ENCODE peak calls at places on chromosome 5, in four cellular contexts. F, I, U and Z are unnamed samples.
A peak's percentile ranks its signal among the peaks of the same experiment; 100 is the strongest.

GRCh38 chr5:139663207-139663606 is 15.1 kb downstream of the CXXC5 start:
- DNase-seq in F (no peak), I (no peak), U (no peak), Z (no peak)

GRCh38 chr5:3304346-3304745 is 291.3 kb upstream of the IRX1 start:
- DNase-seq in F (no peak), I (no peak), U (no peak), Z (no peak)

GRCh38 chr5:50343715-50344114 is 97.4 kb downstream of the EMB start:
- DNase-seq in F (no peak), I (no peak), U (no peak), Z (no peak)

GRCh38 chr5:149053027-149053705 is 9.7 kb downstream of the SH3TC2 start:
- DNase-seq in F (no peak), I (no peak), U (no peak), Z (no peak)

GRCh38 chr5:141701341-141702119 is 19.5 kb upstream of the ARAP3 start:
- DNase-seq in F (no peak), I (no peak), U (peak; percentile 17), Z (no peak)

GRCh38 chr5:164335837-164336236 is 830.4 kb downstream of the MAT2B start:
- DNase-seq in F (no peak), I (peak; percentile 53), U (no peak), Z (no peak)

GRCh38 chr5:132259061-132259851 is 1.8 kb downstream of the PDLIM4 start:
- DNase-seq in F (no peak), I (peak; percentile 69), U (no peak), Z (no peak)

GRCh38 chr5:84213212-84213611 is 171.5 kb downstream of the EDIL3 start:
- DNase-seq in F (no peak), I (no peak), U (no peak), Z (no peak)

GRCh38 chr5:144028058-144028457 is 142.4 kb downstream of the YIPF5 start:
- DNase-seq in F (no peak), I (no peak), U (no peak), Z (no peak)

GRCh38 chr5:98713027-98713426 is 60.4 kb upstream of the RGMB start:
- DNase-seq in F (no peak), I (no peak), U (no peak), Z (no peak)

GRCh38 chr5:36722913-36723312 is 116.5 kb downstream of the SLC1A3 start:
- DNase-seq in F (no peak), I (no peak), U (peak; percentile 86), Z (no peak)

GRCh38 chr5:179313849-179314521 is 31.3 kb downstream of the ADAMTS2 start:
- DNase-seq in F (no peak), I (no peak), U (no peak), Z (no peak)

GRCh38 chr5:158532739-158533138 is 567.0 kb downstream of the EBF1 start:
- DNase-seq in F (no peak), I (no peak), U (no peak), Z (no peak)

GRCh38 chr5:140253985-140254384 is 48.9 kb downstream of the PFDN1 start:
- DNase-seq in F (peak; percentile 37), I (no peak), U (no peak), Z (no peak)

GRCh38 chr5:100595152-100595811 is 60.1 kb downstream of the FAM174A start:
- DNase-seq in F (no peak), I (peak; percentile 9), U (no peak), Z (no peak)

GRCh38 chr5:151228986-151229385 is 5.1 kb upstream of the CCDC69 start:
- DNase-seq in F (no peak), I (no peak), U (no peak), Z (no peak)

GRCh38 chr5:79956173-79956670 is 34.8 kb downstream of the MTX3 start:
- DNase-seq in F (no peak), I (no peak), U (no peak), Z (no peak)

GRCh38 chr5:97111612-97112011 is 30.8 kb downstream of the LIX1 start:
- DNase-seq in F (no peak), I (no peak), U (no peak), Z (no peak)

GRCh38 chr5:40689442-40689841 is 9.7 kb downstream of the PTGER4 start:
- DNase-seq in F (no peak), I (peak; percentile 61), U (peak; percentile 34), Z (no peak)

GRCh38 chr5:79397080-79397479 is 116.9 kb downstream of the HOMER1 start:
- DNase-seq in F (no peak), I (no peak), U (no peak), Z (no peak)

GRCh38 chr5:113264061-113264460 is 170.7 kb downstream of the TSSK1B start:
- DNase-seq in F (no peak), I (no peak), U (no peak), Z (no peak)

GRCh38 chr5:3601060-3601710 is 5.6 kb downstream of the IRX1 start:
- DNase-seq in F (no peak), I (no peak), U (no peak), Z (no peak)

GRCh38 chr5:14217587-14217986 is 74.4 kb downstream of the TRIO start:
- DNase-seq in F (no peak), I (no peak), U (no peak), Z (no peak)

GRCh38 chr5:141382469-141383294 is at the start of gene PCDHGA7:
- DNase-seq in F (peak; percentile 32), I (peak; percentile 42), U (no peak), Z (no peak)

GRCh38 chr5:181164076-181164952 is 16.9 kb downstream of the OR2V2 start:
- DNase-seq in F (no peak), I (peak; percentile 83), U (no peak), Z (no peak)

GRCh38 chr5:53478411-53479044 is 1.9 kb upstream of the FST start:
- DNase-seq in F (peak; percentile 30), I (peak; percentile 63), U (no peak), Z (no peak)

GRCh38 chr5:76145945-76146344 is 62.8 kb downstream of the SV2C start:
- DNase-seq in F (peak; percentile 7), I (peak; percentile 54), U (no peak), Z (no peak)

GRCh38 chr5:139517683-139518564 is 35.4 kb upstream of the STING1 start:
- DNase-seq in F (peak; percentile 68), I (peak; percentile 95), U (no peak), Z (peak; percentile 93)

GRCh38 chr5:36724429-36725332 is 118.3 kb downstream of the SLC1A3 start:
- DNase-seq in F (peak; percentile 94), I (peak; percentile 48), U (peak; percentile 94), Z (peak; percentile 68)

GRCh38 chr5:34053133-34053532 is 10.1 kb upstream of the C1QTNF3 start:
- DNase-seq in F (no peak), I (no peak), U (no peak), Z (no peak)
- TF ChIP-seq SPI1 in F (no peak), I (no peak), U (no peak), Z (no peak)

GRCh38 chr5:1542755-1543154 is 19.0 kb upstream of the LPCAT1 start:
- DNase-seq in F (no peak), I (no peak), U (no peak), Z (no peak)
- TF ChIP-seq POLR2AphosphoS5 in F (no peak), I (no peak), U (no peak), Z (no peak)

DNA sequence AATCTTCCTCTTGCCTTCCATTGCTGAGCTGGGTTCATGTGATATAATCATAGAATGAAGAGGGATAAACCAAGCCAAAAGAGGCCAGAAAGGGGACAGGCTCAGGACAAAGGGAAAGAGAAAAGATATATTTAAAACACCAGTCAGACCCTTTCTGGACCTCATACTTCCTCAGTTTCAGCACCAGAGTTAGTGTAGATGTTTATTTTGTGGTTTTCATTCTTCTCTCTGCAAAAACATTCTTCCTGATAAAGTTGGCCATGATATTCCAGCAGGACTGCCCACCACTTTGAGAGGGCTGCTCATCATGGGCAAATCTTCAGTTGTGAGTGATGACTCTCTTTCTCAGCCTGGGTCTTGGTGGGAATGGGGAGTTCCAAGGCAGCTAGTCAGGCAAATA is 256.9 kb upstream of the CD180 start:
- DNase-seq in F (no peak), I (no peak), U (no peak), Z (no peak)
- TF ChIP-seq SPI1 in F (no peak), I (no peak), U (no peak), Z (no peak)

DNA sequence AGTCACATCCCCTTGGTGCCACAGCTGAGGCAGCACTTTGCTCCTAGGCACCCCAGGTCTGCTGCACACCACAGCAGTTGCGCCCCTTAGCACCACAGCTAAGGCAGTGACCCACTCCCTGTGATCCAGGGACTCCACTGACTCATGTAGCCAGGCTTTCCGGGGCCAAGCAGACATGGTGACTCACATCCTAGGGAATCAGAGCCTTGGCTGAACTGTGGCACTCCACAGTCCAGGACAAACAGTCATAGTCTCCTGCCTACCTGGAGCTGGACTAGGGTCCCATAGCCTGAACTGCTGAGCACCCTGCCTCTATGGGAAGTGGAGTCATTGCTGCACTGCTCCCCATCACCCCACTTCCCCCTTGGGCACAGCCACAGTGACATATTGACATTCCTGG is 338.7 kb downstream of the NPR3 start:
- DNase-seq in F (no peak), I (no peak), U (no peak), Z (no peak)
- TF ChIP-seq POLR2AphosphoS5 in F (no peak), I (no peak), U (no peak), Z (no peak)

DNA sequence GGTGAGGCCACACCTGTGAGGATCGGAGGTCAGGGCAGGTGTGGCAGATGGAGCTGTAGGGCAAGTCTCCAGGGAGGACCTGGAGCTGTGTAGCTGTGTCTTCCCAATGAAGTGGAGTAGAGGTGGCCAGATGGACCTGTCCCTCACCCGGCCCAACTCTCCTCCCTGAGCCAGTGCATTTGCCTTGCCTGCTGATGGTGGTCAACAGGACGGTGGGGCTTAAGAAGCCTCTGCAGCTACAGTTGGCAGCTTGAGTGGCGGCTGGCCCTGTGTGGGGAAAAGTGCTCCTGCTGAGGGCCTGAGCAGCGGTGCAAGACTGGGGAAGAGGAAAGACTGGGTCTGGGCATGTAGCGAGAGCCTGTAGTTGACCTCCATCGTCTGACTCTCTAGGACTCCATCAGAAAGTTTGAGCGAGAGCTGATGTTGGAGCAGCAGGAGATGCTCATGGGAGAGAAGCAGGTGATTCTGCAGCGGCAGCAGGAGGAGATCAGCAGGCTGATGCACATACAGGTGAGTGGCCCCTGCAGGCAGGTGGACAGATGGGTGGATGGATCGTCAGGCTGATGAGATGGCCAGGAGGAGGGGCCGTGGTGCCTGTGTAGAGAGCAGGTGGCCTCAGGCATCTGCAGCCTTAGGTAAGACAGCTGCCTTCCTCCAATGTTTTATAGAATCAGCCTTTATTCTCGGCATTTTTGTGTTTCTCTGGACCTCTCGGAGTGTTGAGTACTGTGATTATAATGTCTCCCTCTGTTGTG is 24.9 kb downstream of the PITX1 start:
- DNase-seq in F (no peak), I (no peak), U (no peak), Z (no peak)
- TF ChIP-seq SPI1 in F (no peak), I (no peak), U (no peak), Z (no peak)

GRCh38 chr5:55608595-55608994 is 73.8 kb upstream of the PLPP1 start:
- DNase-seq in F (no peak), I (no peak), U (no peak), Z (no peak)

GRCh38 chr5:55601209-55601618 is 66.5 kb upstream of the PLPP1 start:
- DNase-seq in F (no peak), I (no peak), U (no peak), Z (no peak)

GRCh38 chr5:55603947-55604346 is 69.2 kb upstream of the PLPP1 start:
- DNase-seq in F (no peak), I (no peak), U (no peak), Z (no peak)

GRCh38 chr5:55600536-55601208 is 65.9 kb upstream of the PLPP1 start:
- DNase-seq in F (no peak), I (no peak), U (no peak), Z (peak; percentile 28)

GRCh38 chr5:55604611-55605067 is 69.9 kb upstream of the PLPP1 start:
- DNase-seq in F (no peak), I (no peak), U (no peak), Z (no peak)
- TF ChIP-seq POLR2AphosphoS5 in F (no peak), I (no peak), U (no peak), Z (no peak)

GRCh38 chr5:74638776-74639537 is 1.6 kb downstream of the ENC1 start:
- DNase-seq in F (no peak), I (no peak), U (peak; percentile 79), Z (no peak)
- TF ChIP-seq SPI1 in F (no peak), I (no peak), U (no peak), Z (no peak)